ENCODE peak calls at places on chromosomes 11 and 22, in eight cellular contexts. Y is Kasumi-1; S is pons; F is stimulated activated CD8-positive, alpha-beta memory T cell treated with anti-CD3 and anti-CD28 coated beads, Interleukin-2, amount 100 ng/mL, for 48 hours; Z is LoVo; W is H7; L is AG08396; R is stomach. Q is an unnamed sample.

GRCh38 chr11:76495017-76495416 is 50.2 kb downstream of the EMSY start:
- DNase-seq in R (no peak), Y (no peak), Z (no peak), W (no peak), F (no peak), S (no peak), L (no peak), Q (no peak)

GRCh38 chr11:67389477-67389876 is 2.3 kb upstream of the RAD9A start:
- DNase-seq in R (peak), W (peak), Z (peak), S (no peak), Y (no peak), L (peak), F (no peak), Q (no peak)

GRCh38 chr11:17388609-17389204 is at the start of gene KCNJ11:
- DNase-seq in F (peak), S (no peak), W (peak), R (peak), L (no peak), Y (peak), Z (peak), Q (no peak)

GRCh38 chr11:83140691-83141455 is 16.1 kb upstream of the PCF11 start:
- DNase-seq in Z (no peak), L (no peak), Y (peak), F (no peak), W (no peak), S (no peak), R (no peak), Q (peak)

GRCh38 chr11:126103150-126103549 is 40.5 kb upstream of the CDON start:
- DNase-seq in L (no peak), R (no peak), Z (no peak), S (no peak), Y (no peak), F (no peak), W (no peak), Q (no peak)

GRCh38 chr11:16911186-16911585 is 103.0 kb downstream of the PLEKHA7 start:
- DNase-seq in R (no peak), W (no peak), Z (no peak), S (no peak), L (no peak), Y (no peak), F (no peak), Q (no peak)

GRCh38 chr22:39839198-39839597 is 54.4 kb downstream of the ENTHD1 start:
- DNase-seq in R (no peak), W (no peak), F (no peak), Z (no peak), S (no peak), Y (no peak), L (no peak), Q (no peak)

GRCh38 chr11:130772266-130773227 is 143.7 kb downstream of the SNX19 start:
- DNase-seq in S (no peak), W (no peak), R (peak), L (peak), F (no peak), Z (peak), Y (peak), Q (no peak)

GRCh38 chr11:108818971-108819370 is 154.1 kb downstream of the DDX10 start:
- DNase-seq in Y (no peak), Z (no peak), S (no peak), L (no peak), W (no peak), F (no peak), R (no peak), Q (peak)

GRCh38 chr11:72257551-72257950 is 13.6 kb upstream of the PHOX2A start:
- DNase-seq in L (no peak), S (no peak), F (no peak), Y (no peak), R (no peak), W (no peak), Z (no peak), Q (no peak)

Q was measured in GF-D8.